ENCODE peak calls at places on chromosomes 12 and 14, in five cellular contexts. N is H1, U is AG09309, V is progenitor cell of endocrine pancreas, E is Calu3. S is an unnamed sample.

GRCh38 chr12:98418357-98419075 is 96.9 kb upstream of the TMPO start:
- DNase-seq in N (no peak), U (peak), E (peak), V (no peak), S (peak)

GRCh38 chr14:61227893-61228591 is 53.1 kb downstream of the TMEM30B start:
- DNase-seq in N (no peak), U (no peak), E (no peak), V (no peak), S (no peak)

GRCh38 chr12:55060470-55060869 is 40.7 kb downstream of the NEUROD4 start:
- DNase-seq in V (no peak), N (no peak), U (no peak), E (no peak), S (no peak)

GRCh38 chr12:124359671-124360581 is 65.0 kb downstream of the RFLNA start:
- DNase-seq in U (no peak), V (no peak), N (no peak), E (no peak), S (no peak)

GRCh38 chr12:104680070-104680469 is 223.3 kb downstream of the CHST11 start:
- DNase-seq in U (no peak), V (no peak), E (no peak), N (no peak), S (no peak)

GRCh38 chr12:107196681-107197080 is 103.3 kb upstream of the CRY1 start:
- DNase-seq in E (no peak), V (no peak), N (no peak), U (no peak), S (no peak)

GRCh38 chr12:46675736-46676135 is 150.1 kb downstream of the SLC38A4 start:
- DNase-seq in E (peak), V (no peak), U (no peak), N (no peak), S (no peak)

GRCh38 chr12:48775991-48776649 is 12.8 kb downstream of the ADCY6 start:
- DNase-seq in E (no peak), V (no peak), N (no peak), U (no peak), S (no peak)

GRCh38 chr12:116532986-116533342 is 26.2 kb upstream of the MAP1LC3B2 start:
- DNase-seq in V (no peak), N (no peak), U (no peak), E (no peak), S (no peak)

GRCh38 chr14:103103461-103104388 is 9.2 kb downstream of the EXOC3L4 start:
- DNase-seq in E (peak), N (peak), V (no peak), U (no peak), S (no peak)

GRCh38 chr14:44300911-44301310 is 206.2 kb downstream of the FSCB start:
- DNase-seq in V (no peak), U (no peak), N (no peak), E (no peak), S (no peak)

GRCh38 chr14:100623961-100624360 is 36.7 kb upstream of the BEGAIN start:
- DNase-seq in E (no peak), V (no peak), N (no peak), U (no peak), S (no peak)

GRCh38 chr14:33282181-33282580 is 343.5 kb downstream of the NPAS3 start:
- DNase-seq in E (no peak), U (no peak), V (no peak), N (no peak), S (no peak)

GRCh38 chr14:89908712-89909450 is 45.6 kb downstream of the EFCAB11 start:
- DNase-seq in E (no peak), V (no peak), N (no peak), U (no peak), S (no peak)

GRCh38 chr12:55823419-55823818 is 5.6 kb downstream of the ORMDL2 start:
- DNase-seq in N (no peak), U (no peak), E (no peak), V (no peak), S (no peak)

GRCh38 chr12:95178136-95178535 is 39.1 kb downstream of the FGD6 start:
- DNase-seq in E (peak), V (no peak), U (no peak), N (no peak), S (no peak)

GRCh38 chr14:35818346-35819115 is 7.6 kb upstream of the BRMS1L start:
- DNase-seq in E (peak), V (no peak), N (no peak), U (no peak), S (no peak)

GRCh38 chr12:30515351-30515750 is 180.3 kb downstream of the IPO8 start:
- DNase-seq in U (no peak), V (no peak), E (no peak), N (no peak), S (no peak)
- TF ChIP-seq CTCF in U (no peak), V (peak), E (no peak), N (no peak), S (peak)

DNA sequence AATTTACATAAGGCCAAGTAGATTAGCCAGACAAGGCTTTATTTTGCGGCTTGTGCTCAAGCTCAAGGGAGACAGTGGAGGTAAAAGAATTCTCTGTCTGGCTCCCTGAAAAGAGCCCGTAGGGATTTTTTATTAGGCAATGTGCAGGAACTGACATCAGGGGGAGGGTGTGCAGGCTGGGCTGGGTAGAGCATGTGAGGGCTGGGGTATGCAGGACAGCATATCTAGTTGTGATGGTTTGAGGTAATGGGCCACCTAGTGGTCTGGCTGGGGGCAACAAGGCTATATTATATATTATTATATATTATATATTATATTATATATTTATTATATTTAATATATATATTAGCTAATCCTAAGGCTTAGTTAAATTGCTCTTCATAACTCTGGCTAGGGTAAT is 102.1 kb downstream of the TMEM117 start:
- DNase-seq in E (no peak), V (no peak), N (no peak), U (no peak), S (no peak)
- TF ChIP-seq CTCF in E (peak), V (peak), N (peak), U (peak), S (peak)

DNA sequence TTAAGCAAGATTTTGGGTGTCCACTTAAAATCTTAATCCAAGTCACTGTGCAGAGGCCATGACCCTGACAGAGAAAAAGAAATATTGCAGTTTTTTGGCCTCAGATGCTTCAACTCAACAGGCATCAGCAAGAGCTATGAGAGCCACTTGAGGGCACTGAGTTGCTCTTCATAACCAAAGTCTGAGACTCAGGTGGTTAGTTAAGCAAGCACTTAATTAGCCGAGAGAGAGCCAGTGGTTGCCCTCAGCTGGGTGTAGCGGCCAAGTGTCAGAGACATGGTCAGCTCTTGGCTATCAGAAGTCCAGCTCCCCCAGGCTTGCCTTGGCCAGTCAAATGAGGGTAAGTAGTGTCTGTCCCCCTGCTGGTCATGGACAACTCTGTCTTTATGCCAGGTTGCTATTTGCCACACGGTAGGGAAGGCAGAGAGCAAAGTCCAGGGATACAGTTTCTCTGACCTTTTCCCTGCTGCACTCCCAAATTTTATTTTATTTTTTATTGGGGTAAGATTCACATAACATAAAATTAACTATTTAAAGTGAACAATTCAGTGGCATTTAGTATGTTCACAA is 9.0 kb upstream of the KRT71 start:
- DNase-seq in U (no peak), N (no peak), V (no peak), E (peak), S (no peak)
- TF ChIP-seq CTCF in U (peak), N (peak), V (peak), E (peak), S (peak)

GRCh38 chr12:13203028-13203922 is 6.7 kb downstream of the EMP1 start:
- DNase-seq in U (no peak), V (no peak), N (peak), E (no peak), S (no peak)
- TF ChIP-seq CTCF in U (peak), V (peak), N (peak), E (no peak), S (no peak)

GRCh38 chr12:63867026-63867425 is 22.5 kb downstream of the SRGAP1 start:
- DNase-seq in U (no peak), E (no peak), N (no peak), V (no peak), S (no peak)

GRCh38 chr12:63874897-63875296 is 30.4 kb downstream of the SRGAP1 start:
- DNase-seq in E (no peak), V (no peak), U (no peak), N (no peak), S (no peak)

GRCh38 chr12:63865448-63865847 is 20.9 kb downstream of the SRGAP1 start:
- DNase-seq in V (no peak), U (no peak), N (no peak), E (no peak), S (no peak)

GRCh38 chr12:63870838-63871237 is 26.3 kb downstream of the SRGAP1 start:
- DNase-seq in E (no peak), U (no peak), V (no peak), N (no peak), S (no peak)

DNA sequence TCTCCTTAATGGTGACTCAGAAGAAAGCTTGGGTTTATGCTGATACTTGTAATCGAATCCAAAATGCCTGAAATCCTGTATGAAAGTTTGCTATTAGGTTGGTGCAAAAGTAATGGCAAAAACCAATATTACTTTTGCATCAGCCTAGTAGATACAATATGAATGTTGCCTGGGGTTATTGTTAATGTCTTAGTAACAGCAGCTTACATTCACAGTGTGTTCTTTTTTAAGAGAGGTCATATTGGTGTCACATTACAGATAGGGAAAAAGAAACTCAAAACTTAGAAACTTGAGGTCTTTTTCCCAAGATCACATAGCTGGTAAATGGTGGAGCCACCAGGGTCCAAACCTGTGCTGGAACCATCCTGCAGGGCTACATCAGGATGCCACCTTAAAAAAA is 25.2 kb downstream of the SRGAP1 start:
- DNase-seq in U (no peak), N (no peak), E (no peak), V (no peak), S (no peak)
- TF ChIP-seq CTCF in U (no peak), N (no peak), E (no peak), V (no peak), S (no peak)

DNA sequence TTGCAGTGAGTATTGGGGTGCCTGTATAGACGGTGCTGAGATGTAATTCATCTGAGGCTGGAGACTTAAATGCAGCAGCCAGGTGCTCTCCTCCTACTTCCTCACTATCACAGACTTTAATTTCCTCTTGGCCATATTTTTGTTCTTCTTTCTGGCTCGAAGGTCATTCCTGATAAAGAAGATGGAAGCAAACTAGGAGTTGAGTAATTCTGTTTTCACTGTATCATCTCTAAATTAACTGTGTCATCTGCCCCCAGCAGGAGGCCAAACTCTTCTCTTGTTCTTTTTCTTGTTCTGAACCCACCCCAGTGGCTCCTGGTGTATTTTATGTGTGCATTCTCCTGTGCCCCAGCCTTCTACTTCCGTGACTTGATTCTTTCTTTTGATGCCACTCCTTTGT is 141.7 kb upstream of the ARHGAP5 start:
- DNase-seq in N (no peak), E (no peak), V (no peak), U (no peak), S (no peak)
- TF ChIP-seq CTCF in N (no peak), E (no peak), V (no peak), U (no peak), S (no peak)

GRCh38 chr12:31589896-31590729 is 823 bp downstream of the DENND5B start:
- DNase-seq in V (peak), N (peak), E (peak), U (no peak), S (no peak)
- TF ChIP-seq CTCF in V (peak), N (peak), E (no peak), U (no peak), S (no peak)

S was measured in kidney epithelial cell.